ENCODE peak calls at places on chromosome 6, in seven cellular contexts. V, H, A, R, Y, L and M are unnamed samples.

GRCh38 chr6:387293-387694 is 4.3 kb upstream of the IRF4 start:
- DNase-seq in V (peak; percentile 88), H (no peak), A (no peak), R (no peak), Y (no peak), L (no peak), M (no peak)

GRCh38 chr6:33335916-33336315 is 18.4 kb upstream of the ZBTB22 start:
- DNase-seq in V (no peak), H (no peak), A (no peak), R (no peak), Y (no peak), L (no peak), M (no peak)

GRCh38 chr6:11381801-11382513 is 149.5 kb upstream of the NEDD9 start:
- DNase-seq in V (no peak), H (no peak), A (peak; percentile 19), R (peak; percentile 88), Y (no peak), L (no peak), M (no peak)

GRCh38 chr6:43712590-43712989 is 25.0 kb upstream of the MRPS18A start:
- DNase-seq in V (no peak), H (no peak), A (no peak), R (no peak), Y (no peak), L (no peak), M (no peak)

GRCh38 chr6:160679402-160679769 is 15.3 kb upstream of the LPA start:
- DNase-seq in V (peak; percentile 72), H (no peak), A (no peak), R (no peak), Y (peak; percentile 31), L (peak; percentile 11), M (no peak)

GRCh38 chr6:41163419-41163717 is 452 bp upstream of the TREM2 start:
- DNase-seq in V (no peak), H (no peak), A (no peak), R (no peak), Y (no peak), L (no peak), M (no peak)

GRCh38 chr6:70414813-70415212 is 1.5 kb downstream of the FAM135A start:
- DNase-seq in V (no peak), H (no peak), A (no peak), R (no peak), Y (no peak), L (no peak), M (no peak)

GRCh38 chr6:139485742-139486475 is 111.5 kb upstream of the CITED2 start:
- DNase-seq in V (peak; percentile 61), H (no peak), A (no peak), R (no peak), Y (no peak), L (peak; percentile 29), M (no peak)

GRCh38 chr6:155033021-155033801 is 38.1 kb downstream of the TIAM2 start:
- DNase-seq in V (no peak), H (no peak), A (no peak), R (no peak), Y (no peak), L (no peak), M (no peak)

GRCh38 chr6:83735461-83735860 is 26.6 kb upstream of the SNAP91 start:
- DNase-seq in V (no peak), H (no peak), A (no peak), R (no peak), Y (no peak), L (no peak), M (no peak)

GRCh38 chr6:404685-405423 is 13.3 kb downstream of the IRF4 start:
- DNase-seq in V (no peak), H (no peak), A (no peak), R (peak; percentile 65), Y (no peak), L (no peak), M (no peak)

GRCh38 chr6:150016324-150017185 is 8.8 kb downstream of the RAET1L start:
- DNase-seq in V (peak; percentile 79), H (peak; percentile 53), A (no peak), R (peak; percentile 77), Y (no peak), L (peak; percentile 74), M (peak; percentile 68)

GRCh38 chr6:162090734-162091133 is 636.8 kb downstream of the PRKN start:
- DNase-seq in V (no peak), H (no peak), A (no peak), R (no peak), Y (no peak), L (no peak), M (no peak)

GRCh38 chr6:159134701-159135364 is 34.4 kb upstream of the FNDC1 start:
- DNase-seq in V (peak; percentile 65), H (peak; percentile 38), A (no peak), R (peak; percentile 92), Y (peak; percentile 39), L (peak; percentile 53), M (peak; percentile 62)

GRCh38 chr6:33264015-33264414 is 7.7 kb downstream of the VPS52 start:
- DNase-seq in V (no peak), H (no peak), A (no peak), R (no peak), Y (no peak), L (no peak), M (no peak)

GRCh38 chr6:116298968-116299367 is 19.2 kb upstream of the TSPYL1 start:
- DNase-seq in V (no peak), H (no peak), A (no peak), R (no peak), Y (no peak), L (no peak), M (no peak)

GRCh38 chr6:112311950-112312547 is 35.1 kb upstream of the RFPL4B start:
- DNase-seq in V (no peak), H (peak; percentile 7), A (no peak), R (no peak), Y (no peak), L (no peak), M (no peak)

GRCh38 chr6:85449388-85449817 is 480 bp upstream of the NT5E start:
- DNase-seq in V (no peak), H (peak; percentile 28), A (no peak), R (peak; percentile 70), Y (no peak), L (no peak), M (peak; percentile 23)

GRCh38 chr6:104796031-104796785 is 63.5 kb downstream of the HACE1 start:
- DNase-seq in V (no peak), H (no peak), A (no peak), R (no peak), Y (no peak), L (no peak), M (no peak)

GRCh38 chr6:73985891-73986290 is 289.9 kb downstream of the CD109 start:
- DNase-seq in V (no peak), H (no peak), A (no peak), R (no peak), Y (no peak), L (no peak), M (no peak)
- TF ChIP-seq CTCF in V (peak; percentile 5), H (peak; percentile 15), A (no peak), R (no peak), Y (no peak), L (no peak), M (no peak)

GRCh38 chr6:165117806-165118205 is 191.6 kb downstream of the C6orf118 start:
- DNase-seq in V (no peak), H (no peak), A (no peak), R (no peak), Y (no peak), L (no peak), M (no peak)

GRCh38 chr6:165119231-165120020 is 190.0 kb downstream of the C6orf118 start:
- DNase-seq in V (no peak), H (no peak), A (no peak), R (no peak), Y (no peak), L (no peak), M (no peak)

GRCh38 chr6:165117121-165117520 is 192.3 kb downstream of the C6orf118 start:
- DNase-seq in V (no peak), H (no peak), A (no peak), R (no peak), Y (no peak), L (no peak), M (no peak)

GRCh38 chr6:165118736-165119135 is 190.7 kb downstream of the C6orf118 start:
- DNase-seq in V (no peak), H (no peak), A (no peak), R (no peak), Y (no peak), L (no peak), M (no peak)
- H3K4me3 ChIP-seq in V (no peak overlapping the region), H (no peak overlapping the region), A (no peak overlapping the region), R (no peak overlapping the region), Y (no peak overlapping the region), L (no peak overlapping the region), M (no peak overlapping the region)

DNA sequence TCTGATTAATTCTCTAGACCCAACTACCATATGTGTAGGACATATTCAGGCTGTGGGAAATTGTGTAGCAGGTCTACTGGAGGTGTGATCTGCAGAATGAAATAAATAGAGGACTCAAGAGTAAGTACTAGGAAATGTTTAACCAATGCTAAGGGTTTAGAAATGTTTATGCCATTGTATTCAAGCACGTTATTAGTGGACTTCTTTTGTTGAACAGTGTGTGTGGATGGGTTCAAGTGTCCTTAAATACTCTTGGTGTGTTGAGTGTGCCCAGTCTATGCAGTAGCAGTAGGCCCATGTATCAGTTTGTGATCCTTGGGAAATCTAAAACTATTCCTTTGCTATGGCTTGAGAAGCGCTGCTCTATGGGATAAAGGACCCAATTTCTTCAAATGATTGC is 112.1 kb downstream of the FARS2 start:
- DNase-seq in V (no peak), H (no peak), A (no peak), R (no peak), Y (no peak), L (no peak), M (no peak)
- TF ChIP-seq POLR2A in V (no peak), H (no peak), A (no peak), R (no peak), Y (no peak), L (no peak), M (no peak)

DNA sequence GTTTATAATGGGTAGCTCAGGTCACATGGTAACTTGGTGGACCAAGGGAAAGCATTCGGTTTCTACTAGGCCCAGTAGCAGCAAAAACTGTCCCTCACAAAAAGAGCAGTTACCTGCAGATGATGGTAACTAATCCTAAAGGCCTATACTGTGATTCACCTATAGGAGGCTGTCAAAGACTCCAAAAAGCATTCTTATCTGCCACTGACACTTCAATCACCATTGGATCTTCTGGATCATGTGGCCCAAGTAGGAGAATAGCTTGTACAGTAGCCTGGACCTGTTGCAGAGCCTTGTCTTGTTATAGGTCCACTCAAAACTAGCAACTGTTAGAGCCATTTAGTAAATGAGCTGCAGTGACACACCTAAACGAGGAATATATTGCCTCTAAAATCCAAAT is 23.2 kb upstream of the FILIP1 start:
- DNase-seq in V (no peak), H (no peak), A (no peak), R (no peak), Y (no peak), L (no peak), M (no peak)
- TF ChIP-seq CTCF in V (no peak), H (no peak), A (no peak), R (no peak), Y (no peak), L (no peak), M (no peak)

DNA sequence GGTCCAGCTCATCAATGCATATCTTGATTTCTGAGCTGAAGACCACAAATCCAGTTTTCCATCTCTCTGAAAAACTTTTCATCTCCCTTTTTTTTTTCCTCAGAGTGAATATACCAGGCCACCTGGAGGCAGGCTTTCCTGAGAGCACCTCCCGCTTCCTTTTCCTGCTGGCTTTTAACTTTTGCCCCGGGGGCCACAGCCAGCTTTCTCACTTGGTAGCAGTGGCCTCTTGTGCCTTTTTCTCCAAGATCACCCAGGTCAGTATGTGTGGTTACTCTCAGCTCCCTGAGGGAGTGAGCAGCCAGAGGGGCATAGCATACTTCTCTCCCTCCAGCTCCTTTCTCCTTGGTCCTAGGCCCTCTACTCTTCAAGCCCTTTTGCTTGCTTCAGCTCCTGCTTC is at the start of gene BTN1A1:
- DNase-seq in V (no peak), H (no peak), A (no peak), R (no peak), Y (no peak), L (no peak), M (no peak)
- H3K4me3 ChIP-seq in V (no peak within 1 kb of the TSS), H (no peak within 1 kb of the TSS), A (no peak within 1 kb of the TSS), R (no peak within 1 kb of the TSS), Y (no peak within 1 kb of the TSS), L (no peak within 1 kb of the TSS), M (no peak within 1 kb of the TSS)